ENCODE peak calls at places on chromosomes 12 and 14, in five cellular contexts. One of them, this sample, is unnamed.
A peak's percentile ranks its signal among the peaks of the same experiment; 100 is the strongest.

GRCh38 chr14:71372411-71372838 is 465.2 kb downstream of the PCNX1 start:
- DNase-seq in hepatocyte: peak; percentile 22
- DNase-seq in SK-N-SH: no peak
- DNase-seq in HCT116: no peak
- DNase-seq in GM23248: peak; percentile 71
- DNase-seq in this sample: no peak

GRCh38 chr12:105079011-105079570 is 5.2 kb downstream of the ALDH1L2 start:
- DNase-seq in hepatocyte: no peak
- DNase-seq in HCT116: no peak
- DNase-seq in GM23248: no peak
- DNase-seq in SK-N-SH: no peak
- DNase-seq in this sample: no peak

GRCh38 chr14:91364524-91365270 is 52.9 kb downstream of the CCDC88C start:
- DNase-seq in HCT116: no peak
- DNase-seq in hepatocyte: no peak
- DNase-seq in SK-N-SH: no peak
- DNase-seq in GM23248: no peak
- DNase-seq in this sample: peak; percentile 10

GRCh38 chr14:31969371-31969770 is 107.7 kb upstream of the ARHGAP5 start:
- DNase-seq in hepatocyte: peak; percentile 38
- DNase-seq in HCT116: no peak
- DNase-seq in SK-N-SH: no peak
- DNase-seq in GM23248: no peak
- DNase-seq in this sample: no peak

GRCh38 chr12:95608252-95609033 is 57.2 kb upstream of the USP44 start:
- DNase-seq in hepatocyte: peak; percentile 45
- DNase-seq in GM23248: peak; percentile 96
- DNase-seq in HCT116: no peak
- DNase-seq in SK-N-SH: no peak
- DNase-seq in this sample: no peak

GRCh38 chr14:54591461-54592245 is 24.7 kb downstream of the SAMD4A start:
- DNase-seq in GM23248: peak; percentile 73
- DNase-seq in SK-N-SH: no peak
- DNase-seq in HCT116: no peak
- DNase-seq in hepatocyte: no peak
- DNase-seq in this sample: no peak

GRCh38 chr12:130952106-130952505 is 1.6 kb upstream of the ADGRD1 start:
- DNase-seq in HCT116: no peak
- DNase-seq in hepatocyte: peak; percentile 40
- DNase-seq in GM23248: no peak
- DNase-seq in SK-N-SH: peak; percentile 75
- DNase-seq in this sample: no peak

GRCh38 chr14:99802301-99803105 is 9.3 kb downstream of the EML1 start:
- DNase-seq in hepatocyte: no peak
- DNase-seq in GM23248: no peak
- DNase-seq in HCT116: no peak
- DNase-seq in SK-N-SH: no peak
- DNase-seq in this sample: no peak

GRCh38 chr14:55620277-55620676 is 40.3 kb downstream of the KTN1 start:
- DNase-seq in GM23248: no peak
- DNase-seq in SK-N-SH: no peak
- DNase-seq in hepatocyte: no peak
- DNase-seq in HCT116: no peak
- DNase-seq in this sample: no peak

GRCh38 chr14:55626131-55626530 is 46.1 kb downstream of the KTN1 start:
- DNase-seq in GM23248: no peak
- DNase-seq in SK-N-SH: no peak
- DNase-seq in HCT116: no peak
- DNase-seq in hepatocyte: no peak
- DNase-seq in this sample: no peak

GRCh38 chr14:55625481-55625880 is 45.5 kb downstream of the KTN1 start:
- DNase-seq in hepatocyte: no peak
- DNase-seq in SK-N-SH: no peak
- DNase-seq in HCT116: no peak
- DNase-seq in GM23248: no peak
- DNase-seq in this sample: no peak

GRCh38 chr14:55628426-55628825 is 48.4 kb downstream of the KTN1 start:
- DNase-seq in hepatocyte: no peak
- DNase-seq in GM23248: no peak
- DNase-seq in HCT116: no peak
- DNase-seq in SK-N-SH: no peak
- DNase-seq in this sample: peak; percentile 6

GRCh38 chr14:55624913-55625312 is 44.9 kb downstream of the KTN1 start:
- DNase-seq in HCT116: no peak
- DNase-seq in GM23248: peak; percentile 26
- DNase-seq in hepatocyte: no peak
- DNase-seq in SK-N-SH: no peak
- DNase-seq in this sample: no peak
- H3K36me3 ChIP-seq in HCT116: peaks cover 37% of the 10 kb centered on the region
- H3K36me3 ChIP-seq in GM23248: peaks cover 46% of the 10 kb centered on the region
- H3K36me3 ChIP-seq in hepatocyte: peaks cover 9% of the 10 kb centered on the region
- H3K36me3 ChIP-seq in SK-N-SH: peaks cover 80% of the 10 kb centered on the region
- H3K36me3 ChIP-seq in this sample: no peaks in the 10 kb centered on the region

GRCh38 chr12:132176920-132177551 is 32.8 kb downstream of the NOC4L start:
- DNase-seq in hepatocyte: no peak
- DNase-seq in SK-N-SH: no peak
- DNase-seq in GM23248: no peak
- DNase-seq in HCT116: no peak
- DNase-seq in this sample: no peak

GRCh38 chr12:132179431-132180362 is 35.4 kb downstream of the NOC4L start:
- DNase-seq in HCT116: no peak
- DNase-seq in SK-N-SH: no peak
- DNase-seq in GM23248: no peak
- DNase-seq in hepatocyte: no peak
- DNase-seq in this sample: no peak

GRCh38 chr12:132178314-132178713 is 34.1 kb downstream of the NOC4L start:
- DNase-seq in SK-N-SH: no peak
- DNase-seq in hepatocyte: no peak
- DNase-seq in HCT116: no peak
- DNase-seq in GM23248: no peak
- DNase-seq in this sample: no peak

GRCh38 chr12:132180648-132181546 is 36.6 kb downstream of the NOC4L start:
- DNase-seq in GM23248: no peak
- DNase-seq in hepatocyte: no peak
- DNase-seq in SK-N-SH: no peak
- DNase-seq in HCT116: no peak
- DNase-seq in this sample: no peak

GRCh38 chr12:132178801-132179401 is 34.6 kb downstream of the NOC4L start:
- DNase-seq in GM23248: no peak
- DNase-seq in HCT116: no peak
- DNase-seq in hepatocyte: no peak
- DNase-seq in SK-N-SH: no peak
- DNase-seq in this sample: no peak
- TF ChIP-seq EZH2phosphoT487 in GM23248: no peak
- TF ChIP-seq EZH2phosphoT487 in HCT116: no peak
- TF ChIP-seq EZH2phosphoT487 in hepatocyte: no peak
- TF ChIP-seq EZH2phosphoT487 in SK-N-SH: no peak
- TF ChIP-seq EZH2phosphoT487 in this sample: no peak

DNA sequence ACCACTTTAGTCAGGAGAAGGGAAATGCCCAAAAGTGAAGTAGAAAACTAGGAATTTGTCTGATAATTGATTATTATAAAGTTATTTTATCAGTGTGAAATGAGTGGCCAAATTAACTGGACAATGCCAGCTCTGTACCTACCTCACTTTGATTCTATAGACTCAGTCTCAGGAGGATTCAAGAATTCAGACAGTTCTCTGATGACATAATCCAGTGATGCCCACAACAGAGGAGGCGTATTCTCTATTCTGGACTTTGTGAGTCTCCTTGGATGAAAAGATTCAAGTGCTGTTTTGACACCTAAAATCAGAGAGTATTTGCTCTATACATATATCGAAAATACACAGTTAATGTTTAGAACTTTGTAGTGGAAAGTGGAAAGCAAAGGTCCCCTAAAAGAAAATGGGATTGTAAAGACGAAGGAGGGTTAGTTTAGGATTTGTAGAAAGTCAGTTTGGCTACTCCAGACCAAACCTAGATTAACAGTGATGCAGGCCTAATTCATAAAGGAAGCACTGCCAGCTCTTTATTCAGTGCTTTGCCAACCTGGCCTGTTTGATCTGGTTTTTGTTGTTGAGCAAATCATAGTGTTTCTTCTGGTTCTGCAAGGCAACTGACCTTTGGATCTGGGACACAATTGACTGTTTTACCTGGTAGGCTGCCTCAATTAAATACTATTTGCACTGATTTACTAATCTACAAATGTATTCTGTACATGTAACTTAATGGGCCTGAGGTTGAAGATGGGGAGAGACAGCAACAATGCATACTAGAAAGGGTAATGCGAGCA is 67.4 kb downstream of the DAD1 start:
- DNase-seq in HCT116: no peak
- DNase-seq in GM23248: no peak
- DNase-seq in SK-N-SH: no peak
- DNase-seq in hepatocyte: no peak
- DNase-seq in this sample: no peak
- H3K4me1 ChIP-seq in HCT116: no peaks in the 10 kb centered on the region
- H3K4me1 ChIP-seq in GM23248: peaks cover 30% of the 10 kb centered on the region
- H3K4me1 ChIP-seq in SK-N-SH: peaks cover 8% of the 10 kb centered on the region
- H3K4me1 ChIP-seq in hepatocyte: peaks cover 26% of the 10 kb centered on the region
- H3K4me1 ChIP-seq in this sample: no peaks in the 10 kb centered on the region

GRCh38 chr12:109529618-109530300 is 43.5 kb downstream of the MMAB start:
- DNase-seq in GM23248: no peak
- DNase-seq in HCT116: no peak
- DNase-seq in hepatocyte: no peak
- DNase-seq in SK-N-SH: no peak
- DNase-seq in this sample: no peak

GRCh38 chr12:109531411-109531810 is 41.9 kb downstream of the MMAB start:
- DNase-seq in hepatocyte: no peak
- DNase-seq in GM23248: no peak
- DNase-seq in HCT116: no peak
- DNase-seq in SK-N-SH: peak; percentile 81
- DNase-seq in this sample: no peak

GRCh38 chr12:109532721-109533486 is 40.4 kb downstream of the MMAB start:
- DNase-seq in SK-N-SH: no peak
- DNase-seq in GM23248: no peak
- DNase-seq in HCT116: no peak
- DNase-seq in hepatocyte: no peak
- DNase-seq in this sample: no peak

GRCh38 chr12:109527489-109528123 is 45.7 kb downstream of the MMAB start:
- DNase-seq in GM23248: no peak
- DNase-seq in hepatocyte: no peak
- DNase-seq in HCT116: no peak
- DNase-seq in SK-N-SH: no peak
- DNase-seq in this sample: no peak

GRCh38 chr12:109530301-109530685 is 43.0 kb downstream of the MMAB start:
- DNase-seq in hepatocyte: no peak
- DNase-seq in GM23248: no peak
- DNase-seq in HCT116: no peak
- DNase-seq in SK-N-SH: no peak
- DNase-seq in this sample: no peak
- H3K36me3 ChIP-seq in hepatocyte: no peaks in the 10 kb centered on the region
- H3K36me3 ChIP-seq in GM23248: peaks cover 4% of the 10 kb centered on the region
- H3K36me3 ChIP-seq in HCT116: no peaks in the 10 kb centered on the region
- H3K36me3 ChIP-seq in SK-N-SH: peaks cover 61% of the 10 kb centered on the region
- H3K36me3 ChIP-seq in this sample: no peaks in the 10 kb centered on the region

GRCh38 chr12:131989021-131989420 is 39.3 kb downstream of the EP400 start:
- DNase-seq in SK-N-SH: no peak
- DNase-seq in HCT116: no peak
- DNase-seq in hepatocyte: no peak
- DNase-seq in GM23248: no peak
- DNase-seq in this sample: no peak

GRCh38 chr12:131986361-131986760 is 36.6 kb downstream of the EP400 start:
- DNase-seq in GM23248: no peak
- DNase-seq in SK-N-SH: no peak
- DNase-seq in HCT116: no peak
- DNase-seq in hepatocyte: no peak
- DNase-seq in this sample: no peak

GRCh38 chr12:131986847-131987398 is 37.2 kb downstream of the EP400 start:
- DNase-seq in SK-N-SH: no peak
- DNase-seq in HCT116: no peak
- DNase-seq in GM23248: no peak
- DNase-seq in hepatocyte: no peak
- DNase-seq in this sample: no peak

GRCh38 chr12:131987552-131987951 is 37.8 kb downstream of the EP400 start:
- DNase-seq in SK-N-SH: no peak
- DNase-seq in hepatocyte: no peak
- DNase-seq in GM23248: no peak
- DNase-seq in HCT116: no peak
- DNase-seq in this sample: no peak

DNA sequence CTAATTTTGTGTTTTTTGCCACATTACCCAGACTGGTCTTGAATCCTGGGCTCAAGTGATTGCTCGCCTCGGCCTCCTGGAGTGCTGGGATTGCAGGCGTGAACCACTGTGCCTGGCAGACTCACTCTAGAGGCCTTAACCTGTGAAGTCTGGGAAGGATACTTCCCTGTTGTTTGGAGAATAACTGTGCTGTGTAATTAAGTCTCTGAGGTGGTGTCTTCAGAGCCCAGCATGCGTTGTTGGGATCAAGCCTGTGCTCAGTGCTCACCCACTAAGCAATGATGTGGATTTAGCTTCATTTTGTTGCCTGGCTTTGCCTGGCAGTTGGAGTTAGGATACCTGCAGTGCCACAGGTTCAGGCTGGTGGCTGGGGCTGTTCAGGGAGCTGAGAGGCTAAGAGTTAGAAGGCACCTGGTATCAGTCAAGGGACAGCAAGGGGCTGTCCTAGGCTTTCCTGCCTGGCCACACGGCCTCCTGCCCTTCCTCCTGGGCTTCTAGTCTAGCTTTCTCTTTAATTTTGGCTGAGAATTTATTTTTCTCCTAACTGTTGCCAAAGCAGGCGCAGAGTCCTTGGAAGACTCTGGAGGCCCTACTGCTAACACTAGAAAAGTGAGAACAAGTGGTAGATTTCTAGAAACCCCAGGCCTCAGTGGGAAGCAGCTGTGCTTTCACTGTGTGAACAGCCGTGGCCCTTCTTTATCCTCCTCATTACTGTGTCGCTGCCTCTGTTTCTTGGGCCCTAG is 38.5 kb downstream of the EP400 start:
- DNase-seq in GM23248: no peak
- DNase-seq in SK-N-SH: no peak
- DNase-seq in hepatocyte: no peak
- DNase-seq in HCT116: no peak
- DNase-seq in this sample: no peak
- TF ChIP-seq EZH2phosphoT487 in GM23248: no peak
- TF ChIP-seq EZH2phosphoT487 in SK-N-SH: no peak
- TF ChIP-seq EZH2phosphoT487 in hepatocyte: no peak
- TF ChIP-seq EZH2phosphoT487 in HCT116: no peak
- TF ChIP-seq EZH2phosphoT487 in this sample: no peak

GRCh38 chr14:93977790-93978581 is 1.6 kb upstream of the ASB2 start:
- DNase-seq in SK-N-SH: no peak
- DNase-seq in GM23248: no peak
- DNase-seq in HCT116: no peak
- DNase-seq in hepatocyte: no peak
- DNase-seq in this sample: peak; percentile 88
- H3K4me1 ChIP-seq in SK-N-SH: peaks cover 3% of the 10 kb centered on the region
- H3K4me1 ChIP-seq in GM23248: no peaks in the 10 kb centered on the region
- H3K4me1 ChIP-seq in HCT116: no peaks in the 10 kb centered on the region
- H3K4me1 ChIP-seq in hepatocyte: no peaks in the 10 kb centered on the region
- H3K4me1 ChIP-seq in this sample: peaks cover 55% of the 10 kb centered on the region